ENCODE peak calls at places on chromosome 7, in six cellular contexts. O is H9, L is mesendoderm, W is neuronal stem cell, M is mesenchymal stem cell, Y is H1. K is an unnamed sample.

GRCh38 chr7:80781561-80781979 is 137.3 kb downstream of the SEMA3C start:
- DNase-seq in L (peak), Y (no peak), M (peak), W (no peak), O (no peak), K (peak)

GRCh38 chr7:123070702-123071286 is 75.3 kb upstream of the TAS2R16 start:
- DNase-seq in Y (no peak), O (no peak), L (peak), W (no peak), M (peak), K (no peak)

GRCh38 chr7:99363286-99363685 is 11.2 kb upstream of the ARPC1B start:
- DNase-seq in L (no peak), M (no peak), O (no peak), W (no peak), Y (no peak), K (peak)

GRCh38 chr7:36040679-36041078 is 112.4 kb upstream of the EEPD1 start:
- DNase-seq in O (no peak), Y (no peak), M (no peak), W (no peak), L (no peak), K (peak)

GRCh38 chr7:80439894-80440811 is 71.7 kb downstream of the GNAT3 start:
- DNase-seq in Y (no peak), L (no peak), M (peak), W (no peak), O (no peak), K (peak)

GRCh38 chr7:93011351-93012294 is 106.2 kb downstream of the SAMD9 start:
- DNase-seq in W (no peak), L (no peak), Y (no peak), O (no peak), M (peak), K (peak)

GRCh38 chr7:111076205-111076604 is 14.7 kb upstream of the LRRN3 start:
- DNase-seq in Y (no peak), W (no peak), L (no peak), M (no peak), O (no peak), K (peak)

GRCh38 chr7:84274029-84274638 is 79.5 kb upstream of the SEMA3A start:
- DNase-seq in L (peak), O (no peak), Y (no peak), W (peak), M (peak), K (peak)

GRCh38 chr7:82803411-82803810 is 359.3 kb downstream of the PCLO start:
- DNase-seq in O (no peak), Y (no peak), M (no peak), W (no peak), L (no peak), K (peak)

GRCh38 chr7:64947252-64948000 is 43.4 kb downstream of the ZNF117 start:
- DNase-seq in L (no peak), Y (peak), O (peak), M (no peak), W (peak), K (no peak)

GRCh38 chr7:104976966-104977636 is 36.9 kb upstream of the KMT2E start:
- DNase-seq in M (no peak), W (no peak), O (no peak), L (no peak), Y (no peak), K (no peak)

GRCh38 chr7:46932656-46933424 is 649.1 kb downstream of the TNS3 start:
- DNase-seq in W (no peak), Y (no peak), M (peak), O (no peak), L (peak), K (peak)

GRCh38 chr7:74057216-74057925 is 26.2 kb upstream of the LIMK1 start:
- DNase-seq in L (no peak), Y (no peak), O (no peak), W (no peak), M (no peak), K (no peak)

GRCh38 chr7:142301923-142302550 is 44.2 kb upstream of the PRSS58 start:
- DNase-seq in M (no peak), W (no peak), Y (no peak), O (no peak), L (peak), K (no peak)

GRCh38 chr7:130071701-130072622 is 1.6 kb downstream of the KLHDC10 start:
- DNase-seq in W (peak), Y (no peak), O (peak), M (peak), L (peak), K (peak)

GRCh38 chr7:156474241-156474743 is 166.3 kb upstream of the RNF32 start:
- DNase-seq in L (no peak), W (no peak), O (no peak), Y (no peak), M (peak), K (peak)

GRCh38 chr7:91345449-91345848 is 81.2 kb downstream of the FZD1 start:
- DNase-seq in W (no peak), Y (no peak), M (no peak), L (no peak), O (no peak), K (no peak)

GRCh38 chr7:48390381-48391327 is 219.4 kb downstream of the ABCA13 start:
- DNase-seq in L (no peak), O (no peak), M (peak), W (no peak), Y (no peak), K (no peak)

GRCh38 chr7:151366141-151366871 is 24.7 kb downstream of the NUB1 start:
- DNase-seq in W (no peak), L (no peak), O (no peak), Y (peak), M (no peak), K (peak)

GRCh38 chr7:83689855-83690254 is 40.9 kb upstream of the SEMA3E start:
- DNase-seq in O (no peak), M (no peak), Y (no peak), W (no peak), L (no peak), K (no peak)

GRCh38 chr7:99292127-99292526 is 19.5 kb downstream of the MYH16 start:
- DNase-seq in L (no peak), W (no peak), Y (no peak), M (no peak), O (no peak), K (no peak)

GRCh38 chr7:98697083-98697482 is 80.0 kb downstream of the NPTX2 start:
- DNase-seq in L (no peak), Y (no peak), O (no peak), M (no peak), W (no peak), K (no peak)

GRCh38 chr7:104123786-104124185 is 84.0 kb downstream of the ORC5 start:
- DNase-seq in L (no peak), O (no peak), Y (no peak), M (peak), W (no peak), K (peak)

GRCh38 chr7:84637568-84638338 is 443.2 kb upstream of the SEMA3A start:
- DNase-seq in W (no peak), O (no peak), L (peak), Y (no peak), M (peak), K (peak)

GRCh38 chr7:117259626-117260025 is 63.2 kb downstream of the WNT2 start:
- DNase-seq in Y (no peak), L (no peak), O (no peak), W (no peak), M (peak), K (peak)

GRCh38 chr7:73749931-73750776 is 11.6 kb upstream of the ABHD11 start:
- DNase-seq in W (no peak), L (no peak), Y (no peak), O (no peak), M (no peak), K (no peak)

GRCh38 chr7:90948085-90948484 is 316.1 kb upstream of the FZD1 start:
- DNase-seq in L (no peak), W (no peak), M (no peak), O (no peak), Y (no peak), K (no peak)

GRCh38 chr7:158279539-158280466 is 307.8 kb downstream of the PTPRN2 start:
- DNase-seq in W (no peak), M (no peak), O (peak), L (no peak), Y (no peak), K (no peak)

GRCh38 chr7:108008827-108009226 is 5.9 kb upstream of the LAMB1 start:
- DNase-seq in O (no peak), Y (no peak), W (no peak), M (no peak), L (no peak), K (no peak)

GRCh38 chr7:134420509-134421125 is 38.3 kb downstream of the AKR1B1 start:
- DNase-seq in Y (peak), O (peak), L (peak), W (peak), M (peak), K (peak)

GRCh38 chr7:64787295-64787694 is 6.9 kb upstream of the ZNF138 start:
- DNase-seq in Y (no peak), M (no peak), L (no peak), O (no peak), W (no peak), K (no peak)

GRCh38 chr7:139602143-139602722 is 78.7 kb downstream of the CLEC2L start:
- DNase-seq in W (peak), L (peak), Y (no peak), M (peak), O (no peak), K (peak)

GRCh38 chr7:40885503-40885902 is 750.7 kb downstream of the SUGCT start:
- DNase-seq in W (no peak), O (no peak), L (no peak), M (peak), Y (no peak), K (peak)

GRCh38 chr7:48617508-48617907 is 306.8 kb upstream of the CDC14C start:
- DNase-seq in M (no peak), W (no peak), Y (no peak), O (no peak), L (no peak), K (no peak)

GRCh38 chr7:41508755-41509154 is 194.1 kb downstream of the INHBA start:
- DNase-seq in L (no peak), M (peak), O (no peak), Y (no peak), W (no peak), K (no peak)

GRCh38 chr7:116142374-116142773 is 68.0 kb upstream of the TES start:
- DNase-seq in O (no peak), L (no peak), Y (no peak), M (no peak), W (no peak), K (no peak)
- H3K18ac ChIP-seq in O (no peak), L (no peak), Y (no peak), M (no peak), W (no peak), K (no peak)

DNA sequence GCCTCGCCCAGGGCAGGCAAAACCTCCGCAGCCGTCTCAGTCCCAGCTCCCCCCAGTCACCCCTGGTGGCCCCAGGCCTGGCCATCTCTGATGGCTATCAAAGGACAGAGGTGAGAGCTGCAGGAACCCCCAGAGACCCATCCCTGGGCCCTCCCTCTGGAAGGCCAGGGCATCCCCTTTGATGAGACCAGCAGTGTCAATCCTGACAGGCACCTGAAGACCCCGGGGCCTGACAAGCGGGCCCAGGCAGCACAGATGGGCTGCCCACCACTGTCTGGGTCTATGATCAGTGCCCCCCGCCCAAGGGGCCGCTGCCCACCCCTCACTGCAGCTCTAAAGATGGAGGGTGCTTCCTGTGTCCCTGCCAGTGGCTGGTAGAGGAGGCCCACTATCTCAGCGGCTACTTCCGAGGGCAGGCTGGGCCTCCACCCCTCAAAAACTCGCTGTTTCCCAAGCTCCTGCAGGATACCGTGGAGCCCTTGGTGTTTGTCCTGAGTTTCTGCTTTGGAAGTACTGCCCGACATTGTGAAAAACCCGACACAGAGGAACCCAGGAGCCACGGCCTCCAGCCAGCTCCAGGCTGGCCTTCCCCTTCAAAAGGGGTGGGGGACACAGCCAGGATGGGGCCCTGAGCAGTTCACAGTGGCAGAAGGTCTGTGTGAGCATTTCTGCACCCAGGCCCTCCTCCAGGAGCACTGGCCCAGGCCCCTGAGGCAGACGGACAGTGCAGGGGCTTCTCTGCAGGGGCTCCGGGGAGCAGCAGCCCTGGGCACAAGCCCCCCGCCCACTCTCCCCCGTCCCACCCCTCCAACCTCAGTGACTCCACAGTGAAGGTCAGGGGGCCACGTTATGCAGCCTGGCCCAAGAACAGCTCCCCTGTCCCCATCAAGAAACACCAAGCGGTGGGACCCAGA is 99.2 kb downstream of the PDGFA start:
- DNase-seq in O (no peak), L (no peak), W (no peak), M (no peak), Y (peak), K (no peak)
- H2BK15ac ChIP-seq in O (no peak), L (no peak), W (peak), M (no peak), Y (no peak), K (no peak)

DNA sequence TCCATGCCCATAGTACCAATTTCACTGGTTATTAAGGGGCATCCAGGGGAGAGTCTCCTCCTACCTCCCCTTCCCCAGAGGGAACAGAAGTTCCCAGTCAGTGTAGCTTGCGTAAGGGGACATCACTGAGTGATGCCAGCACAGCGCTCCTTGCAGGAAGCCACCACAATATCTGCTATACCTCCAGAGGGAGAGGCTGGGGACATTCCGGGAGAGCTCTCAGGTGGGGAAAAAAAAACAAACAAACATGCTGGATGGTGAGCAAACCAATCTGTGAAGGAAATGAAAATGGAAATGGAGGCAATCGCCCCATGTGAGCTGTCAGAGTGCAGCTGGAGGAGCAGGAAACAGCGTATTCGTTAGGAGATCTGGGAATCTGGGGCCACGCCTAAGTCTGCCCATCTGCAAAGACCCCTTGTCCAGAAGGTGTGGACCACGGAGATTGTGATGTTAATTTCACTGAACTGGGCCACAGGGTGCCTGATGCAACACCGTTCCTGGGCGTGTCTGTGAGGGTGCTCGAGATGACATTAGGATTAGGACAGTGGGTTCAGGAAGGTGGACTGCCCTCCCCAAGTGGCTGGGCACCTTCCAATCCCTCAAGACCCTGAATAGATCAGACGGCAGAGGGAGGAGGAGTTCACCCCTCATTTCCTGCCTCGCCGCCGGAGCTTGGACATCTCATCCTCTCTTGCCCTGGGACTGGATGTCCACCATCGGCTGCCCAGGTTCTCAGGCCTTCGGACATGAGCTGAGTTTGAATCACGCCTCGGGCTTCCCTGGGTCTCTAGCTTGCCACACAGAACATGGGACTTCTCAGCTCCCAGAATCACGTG is 30.5 kb downstream of the GNA12 start:
- DNase-seq in Y (no peak), O (no peak), M (no peak), L (no peak), W (no peak), K (no peak)
- H3K18ac ChIP-seq in Y (no peak), O (no peak), M (no peak), L (no peak), W (no peak), K (peak)

DNA sequence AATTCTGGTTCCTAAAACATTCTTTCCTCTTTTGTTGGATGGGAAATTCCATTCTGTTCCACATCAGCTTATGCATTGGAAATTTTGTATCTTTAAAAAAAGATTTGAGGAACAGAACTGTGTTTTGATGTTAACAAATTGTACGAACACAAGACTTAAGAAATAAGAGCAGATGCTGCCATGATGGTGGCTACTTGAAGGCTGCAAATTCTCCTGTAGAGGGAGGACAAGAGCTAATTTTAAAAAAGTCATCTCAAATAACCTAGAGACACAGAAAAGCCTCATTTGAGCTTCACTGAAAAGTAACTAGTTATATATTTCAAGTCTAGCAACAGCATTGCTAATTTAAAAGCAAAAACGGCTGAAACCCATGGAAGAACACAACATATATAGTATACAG is 29.8 kb downstream of the NDUFB2 start:
- DNase-seq in Y (no peak), L (peak), W (no peak), M (peak), O (no peak), K (peak)
- H2BK15ac ChIP-seq in Y (no peak), L (no peak), W (no peak), M (no peak), O (no peak), K (no peak)

GRCh38 chr7:519429-519973 is at the start of gene PDGFA:
- DNase-seq in Y (no peak), O (no peak), W (no peak), L (peak), M (peak), K (peak)

GRCh38 chr7:516606-517456 is 2.8 kb downstream of the PDGFA start:
- DNase-seq in M (peak), O (no peak), W (peak), L (peak), Y (peak), K (peak)

GRCh38 chr7:516216-516605 is 3.4 kb downstream of the PDGFA start:
- DNase-seq in M (peak), W (no peak), L (peak), O (no peak), Y (no peak), K (no peak)

GRCh38 chr7:518630-519428 is 817 bp downstream of the PDGFA start:
- DNase-seq in O (peak), L (peak), Y (peak), W (no peak), M (peak), K (peak)

GRCh38 chr7:517848-518629 is 1.6 kb downstream of the PDGFA start:
- DNase-seq in Y (peak), O (no peak), L (peak), W (peak), M (peak), K (peak)
- H3K18ac ChIP-seq in Y (peak), O (no peak), L (peak), W (peak), M (peak), K (no peak)

GRCh38 chr7:4190021-4190981 is 491.8 kb upstream of the FOXK1 start:
- DNase-seq in W (no peak), M (no peak), L (no peak), Y (no peak), O (no peak), K (no peak)

GRCh38 chr7:4186513-4186780 is 495.6 kb upstream of the FOXK1 start:
- DNase-seq in Y (no peak), W (no peak), O (no peak), M (no peak), L (no peak), K (no peak)

GRCh38 chr7:4189151-4189570 is 492.9 kb upstream of the FOXK1 start:
- DNase-seq in O (no peak), M (peak), L (no peak), W (no peak), Y (no peak), K (peak)

GRCh38 chr7:4191046-4191445 is 491.0 kb upstream of the FOXK1 start:
- DNase-seq in O (no peak), Y (no peak), M (no peak), L (no peak), W (no peak), K (no peak)

DNA sequence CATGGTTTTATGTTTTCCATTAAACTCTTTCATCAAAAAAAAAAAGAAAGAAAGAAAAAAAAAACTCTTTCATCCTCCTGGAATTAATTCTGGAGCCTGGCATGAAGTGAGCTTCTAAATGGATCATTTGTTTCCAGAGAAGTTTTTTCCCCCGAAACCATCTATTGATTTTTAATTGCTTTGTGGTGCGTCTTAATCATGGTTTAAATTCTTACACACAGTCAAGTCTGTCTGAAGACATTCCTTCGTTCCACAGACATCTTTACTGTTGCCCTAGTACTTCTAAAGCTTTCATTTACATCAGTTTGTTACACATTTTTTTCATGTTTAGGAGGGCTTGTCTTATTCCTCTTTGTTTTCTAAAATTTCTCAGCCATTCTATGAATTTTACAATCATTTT is 493.4 kb upstream of the FOXK1 start:
- DNase-seq in Y (no peak), W (no peak), O (no peak), L (no peak), M (no peak), K (no peak)
- H2BK15ac ChIP-seq in Y (no peak), W (no peak), O (no peak), L (no peak), M (no peak), K (no peak)

GRCh38 chr7:12814107-12814506 is 126.7 kb downstream of the ARL4A start:
- DNase-seq in O (no peak), L (no peak), M (no peak), Y (no peak), W (no peak), K (no peak)

GRCh38 chr7:12814797-12815196 is 127.4 kb downstream of the ARL4A start:
- DNase-seq in O (no peak), L (no peak), M (no peak), Y (no peak), W (no peak), K (no peak)

GRCh38 chr7:12812111-12812510 is 124.7 kb downstream of the ARL4A start:
- DNase-seq in O (no peak), L (no peak), W (no peak), M (no peak), Y (no peak), K (no peak)

GRCh38 chr7:12820777-12821176 is 133.3 kb downstream of the ARL4A start:
- DNase-seq in M (no peak), W (no peak), O (no peak), L (peak), Y (no peak), K (no peak)

GRCh38 chr7:12815871-12816270 is 128.4 kb downstream of the ARL4A start:
- DNase-seq in O (no peak), M (no peak), Y (no peak), L (no peak), W (no peak), K (no peak)
- H3K18ac ChIP-seq in O (no peak), M (no peak), Y (no peak), L (no peak), W (no peak), K (no peak)